ENCODE peak calls at places on chromosomes 3 and 15, in eight cellular contexts. S is NCI-H524, C is epithelial cell of proximal tubule, M is HCT116, K is NCI-H2029, O is iPS-NIHi11, U is AG08395, Y is cardiac muscle cell. B is an unnamed sample.

GRCh38 chr3:183527421-183527979 is 28.0 kb downstream of the KLHL6 start:
- DNase-seq in C (no peak), K (no peak), M (no peak), S (no peak), Y (no peak), O (no peak), U (no peak), B (no peak)

GRCh38 chr3:132916096-132916495 is 122.1 kb upstream of the TMEM108 start:
- DNase-seq in C (no peak), K (no peak), Y (no peak), M (no peak), O (no peak), U (no peak), S (no peak), B (no peak)

GRCh38 chr3:157408499-157409149 is 28.0 kb upstream of the PTX3 start:
- DNase-seq in Y (no peak), U (no peak), K (no peak), S (no peak), O (no peak), M (no peak), C (no peak), B (no peak)

GRCh38 chr15:81942157-81942556 is 103.7 kb downstream of the MEX3B start:
- DNase-seq in C (no peak), Y (no peak), M (no peak), K (no peak), S (peak), O (no peak), U (no peak), B (no peak)

GRCh38 chr3:29936766-29937165 is 655.9 kb downstream of the RBMS3 start:
- DNase-seq in K (no peak), Y (no peak), M (no peak), O (no peak), S (no peak), C (no peak), U (no peak), B (no peak)

GRCh38 chr3:185820973-185821758 is 3.7 kb downstream of the IGF2BP2 start:
- DNase-seq in S (no peak), K (no peak), O (no peak), Y (no peak), C (peak), U (peak), M (no peak), B (peak)

GRCh38 chr3:25155696-25156471 is 272.2 kb upstream of the RARB start:
- DNase-seq in K (no peak), O (peak), U (peak), M (no peak), C (peak), Y (no peak), S (no peak), B (no peak)

GRCh38 chr15:99514306-99514705 is 51.5 kb upstream of the MEF2A start:
- DNase-seq in K (no peak), S (no peak), O (no peak), U (no peak), M (no peak), C (no peak), Y (no peak), B (no peak)

GRCh38 chr3:69426905-69427304 is 41.0 kb upstream of the FRMD4B start:
- DNase-seq in C (no peak), Y (no peak), U (no peak), O (no peak), M (no peak), S (no peak), K (no peak), B (no peak)

GRCh38 chr15:42802168-42802567 is 65.2 kb upstream of the CDAN1 start:
- DNase-seq in K (no peak), S (no peak), O (no peak), M (no peak), Y (no peak), U (no peak), C (no peak), B (no peak)

GRCh38 chr3:60114191-60114590 is 1064.4 kb upstream of the CFAP20DC start:
- DNase-seq in S (no peak), U (no peak), M (no peak), O (no peak), C (no peak), Y (no peak), K (no peak), B (no peak)

GRCh38 chr3:146598486-146598885 is 6.7 kb downstream of the PLSCR5 start:
- DNase-seq in U (no peak), M (no peak), O (no peak), Y (no peak), K (no peak), C (no peak), S (peak), B (no peak)

GRCh38 chr15:57288926-57289650 is 87.2 kb upstream of the CGNL1 start:
- DNase-seq in M (no peak), S (no peak), Y (no peak), O (no peak), U (peak), C (no peak), K (no peak), B (no peak)

GRCh38 chr15:99437315-99438221 is 128.2 kb upstream of the MEF2A start:
- DNase-seq in M (no peak), S (no peak), U (peak), C (no peak), O (no peak), Y (no peak), K (no peak), B (no peak)

GRCh38 chr3:138578141-138578540 is 15.9 kb downstream of the CEP70 start:
- DNase-seq in M (no peak), K (no peak), S (no peak), O (no peak), C (no peak), U (no peak), Y (no peak), B (no peak)

B was measured in SK-N-DZ.